ENCODE peak calls at places on chromosome 10, in six cellular contexts. F is GM23248, E is cardiac muscle cell, Q is prostate gland, Z is aorta, N is transverse colon. U is an unnamed sample.

GRCh38 chr10:74923556-74923955 is 97.2 kb downstream of the KAT6B start:
- DNase-seq in Z (no peak), N (no peak), F (peak; percentile 32), Q (no peak), E (no peak), U (peak; percentile 30)

GRCh38 chr10:48363617-48364355 is 57.3 kb downstream of the MAPK8 start:
- DNase-seq in Z (no peak), N (peak; percentile 11), E (peak; percentile 86), F (peak; percentile 81), Q (peak; percentile 32), U (peak; percentile 65)

GRCh38 chr10:116783011-116783655 is 40.8 kb upstream of the HSPA12A start:
- DNase-seq in E (peak; percentile 25), F (peak; percentile 73), Z (no peak), Q (no peak), N (no peak), U (no peak)

GRCh38 chr10:75042292-75042974 is 69.0 kb upstream of the SAMD8 start:
- DNase-seq in Z (no peak), Q (no peak), N (no peak), F (peak; percentile 83), E (peak; percentile 23), U (peak; percentile 46)

GRCh38 chr10:23694446-23694920 is 255.6 kb downstream of the OTUD1 start:
- DNase-seq in Z (no peak), E (no peak), F (no peak), N (no peak), Q (peak; percentile 4), U (peak; percentile 4)

GRCh38 chr10:9621216-9621615 is 1396.5 kb upstream of the CELF2 start:
- DNase-seq in Q (no peak), Z (no peak), N (no peak), F (no peak), E (no peak), U (peak; percentile 50)

GRCh38 chr10:119919823-119920222 is 27.3 kb downstream of the SEC23IP start:
- DNase-seq in Q (no peak), F (no peak), N (no peak), Z (no peak), E (no peak), U (no peak)

GRCh38 chr10:46544989-46545791 is 11.3 kb downstream of the GPRIN2 start:
- DNase-seq in F (peak; percentile 57), N (peak; percentile 18), Z (peak; percentile 45), E (peak; percentile 39), Q (no peak), U (no peak)

GRCh38 chr10:30357075-30357801 is 8.2 kb upstream of the MTPAP start:
- DNase-seq in F (no peak), Z (no peak), E (no peak), Q (no peak), N (peak; percentile 50), U (no peak)

GRCh38 chr10:102941401-102941800 is 23.3 kb downstream of the CNNM2 start:
- DNase-seq in F (no peak), Q (no peak), N (no peak), E (no peak), Z (no peak), U (no peak)

GRCh38 chr10:668786-669485 is 20.5 kb downstream of the DIP2C start:
- DNase-seq in E (no peak), F (no peak), Z (no peak), N (peak; percentile 3), Q (no peak), U (no peak)

GRCh38 chr10:5297466-5297865 is 67.3 kb upstream of the UCN3 start:
- DNase-seq in Q (no peak), N (no peak), E (peak; percentile 70), Z (peak; percentile 53), F (peak; percentile 63), U (no peak)

GRCh38 chr10:7161484-7162283 is 249.2 kb downstream of the SFMBT2 start:
- DNase-seq in Q (no peak), F (no peak), Z (peak; percentile 66), E (peak; percentile 87), N (no peak), U (peak; percentile 49)

GRCh38 chr10:86079088-86079487 is 287.5 kb downstream of the GRID1 start:
- DNase-seq in N (no peak), F (peak; percentile 1), Q (no peak), E (peak; percentile 64), Z (no peak), U (peak; percentile 39)

GRCh38 chr10:9035355-9035754 is 980.9 kb downstream of the GATA3 start:
- DNase-seq in N (no peak), Z (no peak), Q (no peak), E (no peak), F (no peak), U (no peak)

GRCh38 chr10:124648131-124648475 is 96.1 kb downstream of the FAM53B start:
- DNase-seq in Z (no peak), E (no peak), N (no peak), F (no peak), Q (no peak), U (no peak)
- H3K4me1 ChIP-seq in Z (no peaks in the 10 kb centered on the region), E (peaks cover 17% of the 10 kb centered on the region), N (peaks cover 31% of the 10 kb centered on the region), F (peaks cover 17% of the 10 kb centered on the region), Q (peaks cover 5% of the 10 kb centered on the region), U (peaks cover 27% of the 10 kb centered on the region)

GRCh38 chr10:35268323-35268722 is 68.0 kb upstream of the CCNY start:
- DNase-seq in Q (no peak), F (no peak), E (no peak), Z (no peak), N (no peak), U (no peak)
- H3K4me1 ChIP-seq in Q (no peaks in the 10 kb centered on the region), F (peaks cover 4% of the 10 kb centered on the region), E (no peaks in the 10 kb centered on the region), Z (no peaks in the 10 kb centered on the region), N (no peaks in the 10 kb centered on the region), U (no peaks in the 10 kb centered on the region)

DNA sequence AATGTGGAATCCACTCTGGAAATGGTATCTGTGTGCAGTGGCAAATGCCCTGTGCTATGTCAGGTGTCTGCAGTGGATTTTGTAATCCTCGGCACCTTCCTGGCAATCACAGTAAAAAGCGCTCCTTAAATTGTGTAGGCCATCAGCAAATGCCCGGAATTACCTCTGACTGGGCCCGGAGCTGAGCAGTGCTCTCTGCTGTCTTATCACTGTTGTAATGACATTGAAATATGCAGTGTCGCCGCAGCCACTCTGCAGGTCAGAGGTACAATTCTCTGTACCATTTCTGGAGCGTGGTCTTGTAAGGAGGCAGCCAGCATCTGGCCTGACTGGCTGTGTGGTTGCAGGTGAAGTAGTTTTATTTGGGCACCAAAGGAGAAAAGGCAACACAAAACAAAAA is 416.4 kb upstream of the MKI67 start:
- DNase-seq in F (no peak), Q (no peak), E (no peak), Z (no peak), N (no peak), U (no peak)
- H3K4me1 ChIP-seq in F (no peaks in the 10 kb centered on the region), Q (no peaks in the 10 kb centered on the region), E (peaks cover 37% of the 10 kb centered on the region), Z (no peaks in the 10 kb centered on the region), N (no peaks in the 10 kb centered on the region), U (no peaks in the 10 kb centered on the region)

DNA sequence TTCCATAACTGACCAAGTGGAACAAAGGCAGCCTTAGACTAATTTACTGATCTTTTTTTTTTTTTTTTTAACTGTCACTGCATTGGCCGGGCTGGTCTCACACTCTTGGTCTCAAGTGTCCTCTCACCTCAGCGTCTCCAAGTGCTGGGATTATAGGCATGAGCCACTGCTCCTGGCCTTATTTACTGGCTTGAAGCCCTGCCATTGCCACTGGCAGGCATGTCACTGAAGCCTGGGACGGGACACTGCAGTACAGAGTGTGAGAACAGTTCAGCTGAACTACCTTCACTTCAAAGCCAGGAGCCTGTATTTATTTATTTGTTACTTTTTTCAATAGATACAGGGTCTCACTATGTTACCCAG is 15.4 kb upstream of the ARHGAP12 start:
- DNase-seq in F (no peak), E (no peak), N (no peak), Q (no peak), Z (no peak), U (no peak)
- H3K4me1 ChIP-seq in F (peaks cover 59% of the 10 kb centered on the region), E (no peaks in the 10 kb centered on the region), N (peaks cover 8% of the 10 kb centered on the region), Q (no peaks in the 10 kb centered on the region), Z (no peaks in the 10 kb centered on the region), U (peaks cover 12% of the 10 kb centered on the region)